ENCODE peak calls at places on chromosomes 3 and 15, in nine cellular contexts. M is dorsolateral prefrontal cortex, D is astrocyte of the spinal cord, F is left ventricle myocardium inferior, N is AG04449, Y is endodermal cell, Z is HL-60, O is epithelial cell of esophagus, I is cardiac muscle cell. W is an unnamed sample.

GRCh38 chr3:64109438-64109837 is 86.1 kb upstream of the PSMD6 start:
- DNase-seq in D (no peak), N (no peak), F (no peak), O (peak), Y (peak), M (no peak), I (no peak), Z (no peak), W (no peak)

GRCh38 chr15:25345943-25346342 is 92.9 kb downstream of the UBE3A start:
- DNase-seq in I (peak), Y (peak), O (peak), Z (no peak), D (peak), F (peak), N (no peak), M (peak), W (peak)

GRCh38 chr15:31304074-31304648 is 22.5 kb upstream of the KLF13 start:
- DNase-seq in I (no peak), D (no peak), Y (peak), M (no peak), N (no peak), F (no peak), O (no peak), Z (no peak), W (no peak)

GRCh38 chr15:34994925-34995324 is 6.8 kb upstream of the ZNF770 start:
- DNase-seq in I (no peak), O (peak), Y (no peak), M (no peak), N (no peak), F (no peak), D (no peak), Z (no peak), W (no peak)

GRCh38 chr15:61839541-61839940 is 220.7 kb downstream of the VPS13C start:
- DNase-seq in N (peak), M (no peak), D (peak), O (no peak), Z (no peak), Y (no peak), F (no peak), I (no peak), W (peak)

GRCh38 chr3:46733026-46733800 is 15.5 kb upstream of the PRSS50 start:
- DNase-seq in I (no peak), Z (no peak), F (no peak), Y (peak), M (no peak), N (no peak), D (no peak), O (peak), W (peak)

GRCh38 chr3:194070634-194071409 is 65.1 kb upstream of the HES1 start:
- DNase-seq in F (peak), N (no peak), O (peak), M (no peak), D (peak), Z (peak), Y (peak), I (peak), W (peak)

GRCh38 chr3:15512173-15512572 is 9.3 kb downstream of the COLQ start:
- DNase-seq in Y (no peak), O (no peak), D (peak), N (no peak), I (peak), M (peak), Z (no peak), F (peak), W (peak)

GRCh38 chr3:17431004-17431403 is 311.4 kb downstream of the TBC1D5 start:
- DNase-seq in Y (no peak), O (peak), N (no peak), I (peak), F (no peak), Z (no peak), D (peak), M (no peak), W (peak)

GRCh38 chr15:79090487-79091203 is at the start of gene RASGRF1:
- DNase-seq in O (peak), I (peak), Y (peak), N (no peak), Z (no peak), D (peak), M (no peak), F (no peak), W (no peak)

GRCh38 chr15:65902373-65902772 is 33.1 kb downstream of the RAB11A start:
- DNase-seq in O (peak), I (no peak), M (no peak), Y (no peak), Z (peak), F (peak), D (no peak), N (no peak), W (peak)

GRCh38 chr15:91223902-91224301 is 123.8 kb downstream of the SV2B start:
- DNase-seq in Y (no peak), D (no peak), I (no peak), O (no peak), M (no peak), Z (no peak), N (no peak), F (no peak), W (no peak)

GRCh38 chr3:194030372-194030771 is 105.6 kb upstream of the HES1 start:
- DNase-seq in Y (no peak), F (no peak), M (no peak), N (no peak), Z (no peak), I (no peak), D (no peak), O (peak), W (no peak)

DNA sequence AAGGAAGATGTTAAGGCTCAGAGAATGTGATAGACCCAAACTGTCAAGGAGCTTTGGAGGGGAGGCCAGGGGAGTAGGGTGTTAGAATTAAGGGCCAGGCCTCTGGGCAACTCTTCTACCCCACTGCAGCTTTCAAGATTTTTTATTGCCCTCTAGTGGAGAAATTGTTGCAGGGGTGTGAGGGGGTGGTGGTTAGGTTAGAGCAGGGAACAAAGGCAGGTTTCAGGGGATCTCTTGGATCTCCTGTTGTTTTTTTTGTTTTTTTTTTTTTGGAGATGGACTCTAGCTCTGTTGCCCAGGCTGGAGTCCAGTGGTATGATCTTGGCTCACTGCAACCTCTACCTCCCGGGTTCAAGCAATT is 1.4 kb upstream of the SEC13 start:
- DNase-seq in F (no peak), I (no peak), N (no peak), Z (no peak), Y (no peak), M (no peak), O (peak), D (no peak), W (no peak)
- TF ChIP-seq CTCF in F (peak), I (peak), N (no peak), Z (peak), Y (peak), M (peak), O (peak), D (peak), W (peak)

GRCh38 chr3:50608278-50608677 is 3.3 kb downstream of the CISH start:
- DNase-seq in F (no peak), O (no peak), N (no peak), D (no peak), I (no peak), Y (no peak), Z (no peak), M (no peak), W (no peak)

GRCh38 chr3:50607271-50608091 is 4.1 kb downstream of the CISH start:
- DNase-seq in F (no peak), D (no peak), I (no peak), N (no peak), Z (no peak), Y (no peak), O (no peak), M (no peak), W (no peak)

GRCh38 chr3:50605901-50606326 is 5.7 kb downstream of the CISH start:
- DNase-seq in Y (no peak), F (no peak), I (no peak), M (no peak), O (peak), D (no peak), N (no peak), Z (no peak), W (no peak)

GRCh38 chr3:50604628-50605588 is 6.7 kb downstream of the CISH start:
- DNase-seq in O (no peak), Z (peak), D (no peak), I (no peak), N (no peak), F (peak), Y (no peak), M (no peak), W (no peak)

GRCh38 chr3:50606596-50606995 is 5.0 kb downstream of the CISH start:
- DNase-seq in I (no peak), Y (no peak), F (no peak), O (no peak), N (no peak), D (no peak), Z (no peak), M (no peak), W (no peak)
- H3K4me3 ChIP-seq in I (no peak), Y (no peak), F (peak), O (no peak), N (no peak), D (no peak), Z (no peak), M (no peak), W (no peak)

GRCh38 chr3:37505415-37505814 is 331.0 kb upstream of the LRRFIP2 start:
- DNase-seq in I (no peak), F (no peak), Y (no peak), D (no peak), N (no peak), M (no peak), O (no peak), Z (no peak), W (no peak)
- TF ChIP-seq CTCF in I (no peak), F (no peak), Y (no peak), D (no peak), N (no peak), M (no peak), O (no peak), Z (no peak), W (no peak)

DNA sequence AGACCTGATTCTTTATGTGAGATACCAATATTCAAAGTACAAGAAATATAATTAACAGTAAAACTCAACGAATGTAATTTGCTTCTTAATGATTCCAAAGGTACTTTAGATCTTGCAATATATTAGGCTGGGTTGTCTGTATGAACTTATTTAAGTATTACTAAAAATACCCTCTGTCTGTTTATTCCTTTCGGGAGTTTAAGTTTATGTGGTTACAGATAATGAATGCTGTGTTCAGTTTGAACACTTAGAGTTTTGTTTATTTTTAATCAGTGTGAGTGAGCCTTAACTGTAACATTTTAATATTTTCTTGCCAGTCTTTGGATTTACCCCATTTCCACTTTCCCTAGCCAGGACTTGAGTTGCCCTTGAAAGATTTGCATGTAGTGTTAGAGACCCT is 3.5 kb downstream of the PDE8A start:
- DNase-seq in O (no peak), I (no peak), N (no peak), M (no peak), Y (no peak), Z (no peak), F (no peak), D (no peak), W (no peak)
- H3K4me3 ChIP-seq in O (no peak), I (no peak), N (no peak), M (peak), Y (no peak), Z (no peak), F (peak), D (no peak), W (no peak)